ENCODE peak calls at places on chromosome 13, in five cellular contexts. J is thoracic aorta; V is natural killer cell treated with Interleukin-12 subunit alpha and Interleukin-12 subunit beta and Interleukin-15 and Interleukin-18, amount 100 ng/mL, for 72 hours; B is GM03348; M is T follicular helper cell. Q is an unnamed sample.

GRCh38 chr13:30841161-30841560 is 64.9 kb upstream of the MEDAG start:
- DNase-seq in B (peak), J (no peak), V (no peak), M (no peak), Q (no peak)

GRCh38 chr13:49240017-49240416 is 7.7 kb upstream of the CDADC1 start:
- DNase-seq in V (no peak), B (peak), J (no peak), M (peak), Q (no peak)

GRCh38 chr13:31067416-31068118 is 94.1 kb downstream of the HSPH1 start:
- DNase-seq in M (no peak), B (peak), J (no peak), V (no peak), Q (no peak)

GRCh38 chr13:49853535-49853934 is 61.1 kb upstream of the KPNA3 start:
- DNase-seq in V (no peak), M (no peak), B (no peak), J (no peak), Q (no peak)

GRCh38 chr13:113531041-113531873 is 40.7 kb upstream of the DCUN1D2 start:
- DNase-seq in B (no peak), M (no peak), J (no peak), V (no peak), Q (no peak)

GRCh38 chr13:113207890-113208423 is 512 bp downstream of the PCID2 start:
- DNase-seq in M (no peak), V (no peak), J (no peak), B (peak), Q (no peak)

GRCh38 chr13:76992548-76993001 is 694 bp downstream of the CLN5 start:
- DNase-seq in J (no peak), M (peak), B (peak), V (no peak), Q (no peak)

GRCh38 chr13:75788494-75788991 is 152.4 kb downstream of the LMO7 start:
- DNase-seq in B (peak), V (no peak), M (no peak), J (no peak), Q (no peak)

GRCh38 chr13:37869506-37869755 is 141 bp downstream of the TRPC4 start:
- DNase-seq in B (no peak), J (no peak), V (no peak), M (no peak), Q (no peak)